ENCODE peak calls at places on chromosomes 6 and 20, in six cellular contexts. H, I, D, T, Y and J are unnamed samples.

GRCh38 chr6:33428219-33428890 is 8.5 kb downstream of the SYNGAP1 start:
- DNase-seq in D (no peak), Y (no peak), I (no peak), T (peak; percentile 83), H (peak; percentile 10), J (peak; percentile 83)

GRCh38 chr6:95352064-95352463 is 225.3 kb upstream of the MANEA start:
- DNase-seq in Y (no peak), T (no peak), I (no peak), H (no peak), D (no peak), J (no peak)

GRCh38 chr6:168581706-168582105 is 140.7 kb downstream of the SMOC2 start:
- DNase-seq in H (no peak), D (no peak), T (no peak), Y (no peak), I (no peak), J (no peak)

GRCh38 chr6:133799043-133799442 is 89.9 kb upstream of the TCF21 start:
- DNase-seq in D (no peak), H (no peak), Y (no peak), T (no peak), I (no peak), J (no peak)

GRCh38 chr20:24963672-24964517 is 14.8 kb downstream of the CST7 start:
- DNase-seq in D (no peak), Y (no peak), T (no peak), H (no peak), I (no peak), J (no peak)

GRCh38 chr6:35146453-35146852 is 5.3 kb upstream of the TCP11 start:
- DNase-seq in H (peak; percentile 27), I (no peak), T (peak; percentile 35), Y (peak; percentile 4), D (no peak), J (peak; percentile 79)

GRCh38 chr6:146312606-146313005 is 231.0 kb upstream of the RAB32 start:
- DNase-seq in H (no peak), Y (no peak), D (no peak), I (no peak), T (no peak), J (no peak)

GRCh38 chr6:161435426-161436065 is 161.7 kb upstream of the AGPAT4 start:
- DNase-seq in D (no peak), H (no peak), I (no peak), Y (no peak), T (no peak), J (no peak)

GRCh38 chr6:166277021-166277420 is 31.2 kb downstream of the PRR18 start:
- DNase-seq in Y (no peak), D (no peak), I (no peak), H (no peak), T (no peak), J (no peak)

GRCh38 chr6:122459240-122459639 is 12.4 kb downstream of the SERINC1 start:
- DNase-seq in D (no peak), H (no peak), Y (no peak), I (no peak), T (no peak), J (no peak)

GRCh38 chr6:16559091-16559490 is 202.2 kb downstream of the ATXN1 start:
- DNase-seq in D (no peak), Y (no peak), H (no peak), T (no peak), I (no peak), J (no peak)

GRCh38 chr6:32224696-32225095 is 829 bp upstream of the NOTCH4 start:
- DNase-seq in H (no peak), D (no peak), I (no peak), T (no peak), Y (no peak), J (no peak)

GRCh38 chr6:101445527-101445926 is 52.0 kb downstream of the GRIK2 start:
- DNase-seq in D (no peak), Y (no peak), I (no peak), H (no peak), T (no peak), J (no peak)